ENCODE peak calls at places on chromosome 12, in four cellular contexts. W is AML-193, J is cerebellar cortex, Y is ACHN. T is an unnamed sample.

GRCh38 chr12:63103489-63104131 is 47.4 kb downstream of the AVPR1A start:
- DNase-seq in W (peak), J (peak), Y (peak), T (no peak)

GRCh38 chr12:56146492-56147460 is 5.6 kb upstream of the MYL6B start:
- DNase-seq in W (no peak), J (no peak), Y (no peak), T (no peak)

GRCh38 chr12:106342397-106343212 is 14.9 kb upstream of the POLR3B start:
- DNase-seq in W (no peak), J (no peak), Y (peak), T (no peak)

GRCh38 chr12:52075409-52075724 is 4.1 kb upstream of the SMIM41 start:
- DNase-seq in W (no peak), J (no peak), Y (no peak), T (no peak)

GRCh38 chr12:15966426-15966825 is 55.3 kb downstream of the DERA start:
- DNase-seq in W (no peak), J (no peak), Y (no peak), T (no peak)

GRCh38 chr12:124442281-124442680 is 125.1 kb downstream of the NCOR2 start:
- DNase-seq in W (no peak), J (no peak), Y (no peak), T (no peak)

GRCh38 chr12:94304566-94305061 is 155.1 kb downstream of the CEP83 start:
- DNase-seq in W (no peak), J (no peak), Y (no peak), T (no peak)

GRCh38 chr12:24921251-24922038 is 27.5 kb downstream of the BCAT1 start:
- DNase-seq in W (no peak), J (no peak), Y (no peak), T (no peak)

GRCh38 chr12:6181583-6182278 is 18.5 kb upstream of the CD9 start:
- DNase-seq in W (no peak), J (no peak), Y (no peak), T (no peak)

GRCh38 chr12:105330938-105331804 is 680 bp downstream of the C12orf75 start:
- DNase-seq in W (no peak), J (peak), Y (peak), T (no peak)

GRCh38 chr12:31874961-31875608 is 84.1 kb upstream of the RESF1 start:
- DNase-seq in W (peak), J (no peak), Y (no peak), T (peak)

GRCh38 chr12:6960291-6961277 is 9.4 kb downstream of the PTPN6 start:
- DNase-seq in W (peak), J (no peak), Y (no peak), T (no peak)

GRCh38 chr12:66423290-66423689 is 121.0 kb downstream of the HELB start:
- DNase-seq in W (no peak), J (no peak), Y (no peak), T (no peak)

GRCh38 chr12:19946549-19946948 is 421.8 kb upstream of the PDE3A start:
- DNase-seq in W (no peak), J (no peak), Y (no peak), T (no peak)

GRCh38 chr12:79595273-79595672 is 95.5 kb downstream of the PAWR start:
- DNase-seq in W (no peak), J (no peak), Y (no peak), T (no peak)

GRCh38 chr12:25583545-25583944 is 30.5 kb upstream of the LMNTD1 start:
- DNase-seq in W (no peak), J (no peak), Y (no peak), T (no peak)